ENCODE peak calls at places on chromosome 11, in nine cellular contexts. N is left lung, K is fibroblast of lung, L is PC-3, P is uterus, G is transverse colon, W is right atrium auricular region, E is psoas muscle, C is GM23338. Z is an unnamed sample.

GRCh38 chr11:34269031-34269430 is 88.8 kb downstream of the ABTB2 start:
- DNase-seq in N (no peak), K (peak; percentile 43), L (no peak), P (no peak), G (no peak), W (no peak), E (no peak), C (no peak), Z (no peak)

GRCh38 chr11:47924184-47924671 is 56.1 kb upstream of the PTPRJ start:
- DNase-seq in N (peak; percentile 71), K (peak; percentile 84), L (peak; percentile 77), P (no peak), G (no peak), W (no peak), E (no peak), C (no peak), Z (no peak)

GRCh38 chr11:102802341-102802740 is 4.4 kb upstream of the MMP1 start:
- DNase-seq in N (no peak), K (peak; percentile 92), L (peak; percentile 91), P (no peak), G (no peak), W (no peak), E (no peak), C (no peak), Z (no peak)

GRCh38 chr11:73384127-73384441 is 7.9 kb downstream of the RELT start:
- DNase-seq in N (no peak), K (no peak), L (no peak), P (no peak), G (no peak), W (no peak), E (no peak), C (no peak), Z (no peak)

GRCh38 chr11:34837246-34837856 is 78.8 kb downstream of the APIP start:
- DNase-seq in N (no peak), K (no peak), L (peak; percentile 6), P (no peak), G (no peak), W (no peak), E (no peak), C (peak; percentile 49), Z (no peak)

GRCh38 chr11:44609028-44609782 is 43.7 kb downstream of the CD82 start:
- DNase-seq in N (no peak), K (no peak), L (no peak), P (no peak), G (peak; percentile 21), W (no peak), E (no peak), C (no peak), Z (peak; percentile 70)

GRCh38 chr11:66850588-66851250 is 6.1 kb upstream of the LRFN4 start:
- DNase-seq in N (no peak), K (no peak), L (no peak), P (peak; percentile 14), G (no peak), W (no peak), E (peak; percentile 52), C (no peak), Z (no peak)

GRCh38 chr11:88552377-88553029 is 215.0 kb upstream of the CTSC start:
- DNase-seq in N (peak; percentile 39), K (peak; percentile 27), L (peak; percentile 87), P (no peak), G (peak; percentile 42), W (no peak), E (no peak), C (peak; percentile 87), Z (peak; percentile 64)

GRCh38 chr11:83540112-83540675 is 254.0 kb upstream of the CCDC90B start:
- DNase-seq in N (no peak), K (no peak), L (no peak), P (no peak), G (no peak), W (no peak), E (no peak), C (peak; percentile 24), Z (no peak)

GRCh38 chr11:12964650-12965049 is 44.5 kb upstream of the RASSF10 start:
- DNase-seq in N (no peak), K (no peak), L (no peak), P (no peak), G (no peak), W (no peak), E (no peak), C (no peak), Z (no peak)

GRCh38 chr11:71456831-71457230 is 3.8 kb downstream of the NADSYN1 start:
- DNase-seq in N (no peak), K (no peak), L (no peak), P (no peak), G (no peak), W (no peak), E (peak; percentile 30), C (no peak), Z (no peak)

GRCh38 chr11:96246718-96247540 is 96.1 kb downstream of the MAML2 start:
- DNase-seq in N (no peak), K (peak; percentile 88), L (peak; percentile 67), P (no peak), G (no peak), W (no peak), E (no peak), C (no peak), Z (no peak)

GRCh38 chr11:12802418-12803085 is 128.3 kb downstream of the TEAD1 start:
- DNase-seq in N (peak; percentile 88), K (peak; percentile 96), L (peak; percentile 95), P (peak; percentile 82), G (peak; percentile 84), W (peak; percentile 70), E (no peak), C (peak; percentile 27), Z (no peak)

GRCh38 chr11:61778357-61778886 is 14.0 kb downstream of the TMEM258 start:
- DNase-seq in N (no peak), K (no peak), L (no peak), P (no peak), G (no peak), W (no peak), E (peak; percentile 18), C (no peak), Z (no peak)

GRCh38 chr11:18459634-18460033 is 4.0 kb downstream of the LDHAL6A start:
- DNase-seq in N (no peak), K (no peak), L (no peak), P (no peak), G (no peak), W (no peak), E (no peak), C (no peak), Z (no peak)

GRCh38 chr11:18452927-18453326 is 2.7 kb upstream of the LDHAL6A start:
- DNase-seq in N (no peak), K (peak; percentile 28), L (peak; percentile 60), P (no peak), G (no peak), W (no peak), E (no peak), C (no peak), Z (no peak)

GRCh38 chr11:18457435-18457834 is 1.8 kb downstream of the LDHAL6A start:
- DNase-seq in N (no peak), K (peak; percentile 49), L (peak; percentile 55), P (no peak), G (no peak), W (no peak), E (no peak), C (no peak), Z (no peak)

GRCh38 chr11:18455686-18456372 is at the start of gene LDHAL6A:
- DNase-seq in N (no peak), K (no peak), L (no peak), P (no peak), G (no peak), W (no peak), E (no peak), C (peak; percentile 50), Z (no peak)
- H3K4me3 ChIP-seq in N (no peak within 1 kb of the TSS), K (no peak within 1 kb of the TSS), L (no peak within 1 kb of the TSS), P (no peak within 1 kb of the TSS), G (no peak within 1 kb of the TSS), W (no peak within 1 kb of the TSS), E (no peak within 1 kb of the TSS), C (no peak within 1 kb of the TSS), Z (no peak within 1 kb of the TSS)

GRCh38 chr11:86784247-86784681 is 16.1 kb upstream of the PRSS23 start:
- DNase-seq in N (no peak), K (no peak), L (peak; percentile 8), P (peak; percentile 52), G (no peak), W (no peak), E (no peak), C (no peak), Z (no peak)
- H3K27ac ChIP-seq in N (no peak overlapping the region), K (no peak overlapping the region), L (no peak overlapping the region), P (peak overlapping the region; percentile 5), G (no peak overlapping the region), W (no peak overlapping the region), E (no peak overlapping the region), C (no peak overlapping the region), Z (no peak overlapping the region)

GRCh38 chr11:128697645-128698174 is 3.8 kb downstream of the FLI1 start:
- DNase-seq in N (no peak), K (peak; percentile 50), L (no peak), P (no peak), G (no peak), W (no peak), E (no peak), C (no peak), Z (no peak)

GRCh38 chr11:128694618-128695481 is 978 bp downstream of the FLI1 start:
- DNase-seq in N (peak; percentile 60), K (peak; percentile 41), L (no peak), P (no peak), G (no peak), W (no peak), E (peak; percentile 64), C (peak; percentile 75), Z (peak; percentile 55)

GRCh38 chr11:128696930-128697329 is 3.1 kb downstream of the FLI1 start:
- DNase-seq in N (no peak), K (no peak), L (no peak), P (no peak), G (no peak), W (no peak), E (no peak), C (no peak), Z (no peak)

GRCh38 chr11:128692750-128693578 is 908 bp upstream of the FLI1 start:
- DNase-seq in N (peak; percentile 53), K (peak; percentile 39), L (peak; percentile 42), P (no peak), G (peak; percentile 27), W (no peak), E (peak; percentile 66), C (peak; percentile 63), Z (peak; percentile 42)

GRCh38 chr11:128695539-128696221 is 1.8 kb downstream of the FLI1 start:
- DNase-seq in N (peak; percentile 78), K (no peak), L (no peak), P (no peak), G (peak; percentile 54), W (no peak), E (no peak), C (no peak), Z (peak; percentile 78)
- H3K4me3 ChIP-seq in N (peak overlapping the region; percentile 77), K (no peak overlapping the region), L (no peak overlapping the region), P (peak overlapping the region; percentile 42), G (peak overlapping the region; percentile 53), W (peak overlapping the region; percentile 67), E (peak overlapping the region; percentile 74), C (peak overlapping the region; percentile 81), Z (peak overlapping the region; percentile 79)

GRCh38 chr11:113286001-113286400 is 28.4 kb upstream of the TTC12 start:
- DNase-seq in N (no peak), K (no peak), L (no peak), P (no peak), G (no peak), W (peak; percentile 48), E (no peak), C (no peak), Z (no peak)
- H3K27ac ChIP-seq in N (no peak overlapping the region), K (no peak overlapping the region), L (no peak overlapping the region), P (no peak overlapping the region), G (no peak overlapping the region), W (no peak overlapping the region), E (no peak overlapping the region), C (no peak overlapping the region), Z (no peak overlapping the region)

GRCh38 chr11:18791175-18792065 is at the start of gene PTPN5:
- DNase-seq in N (no peak), K (peak; percentile 22), L (no peak), P (no peak), G (no peak), W (no peak), E (no peak), C (peak; percentile 75), Z (no peak)
- H3K4me3 ChIP-seq in N (peak within 1 kb of the TSS; percentile 29), K (no peak within 1 kb of the TSS), L (peak within 1 kb of the TSS; percentile 56), P (no peak within 1 kb of the TSS), G (peak within 1 kb of the TSS; percentile 8), W (peak within 1 kb of the TSS; percentile 10), E (peak within 1 kb of the TSS; percentile 59), C (peak within 1 kb of the TSS; percentile 90), Z (no peak within 1 kb of the TSS)

Z was measured in OCI-LY7.